ENCODE peak calls at places on chromosomes 2 and 18, in four cellular contexts. K is OCI-LY7, M is hippocampal formation, G is cardiac muscle cell. F is an unnamed sample.

GRCh38 chr2:205609036-205609607 is 73.2 kb upstream of the NRP2 start:
- DNase-seq in M (no peak), G (no peak), K (no peak), F (no peak)

GRCh38 chr18:77765468-77765867 is 515.8 kb downstream of the GALR1 start:
- DNase-seq in K (no peak), G (peak; percentile 63), M (peak; percentile 12), F (peak; percentile 41)

GRCh38 chr2:161990741-161991140 is 83.3 kb downstream of the DPP4 start:
- DNase-seq in G (no peak), M (no peak), K (no peak), F (no peak)

GRCh38 chr2:230777681-230778080 is 65.0 kb downstream of the CAB39 start:
- DNase-seq in M (no peak), G (no peak), K (no peak), F (no peak)

GRCh38 chr2:148614332-148615049 is 30.1 kb upstream of the EPC2 start:
- DNase-seq in K (no peak), M (peak; percentile 30), G (peak; percentile 18), F (peak; percentile 74)

GRCh38 chr2:207463433-207463832 is 66.3 kb upstream of the CREB1 start:
- DNase-seq in M (no peak), G (no peak), K (no peak), F (no peak)

GRCh38 chr18:74832381-74832780 is 234.7 kb downstream of the ZNF407 start:
- DNase-seq in M (no peak), G (no peak), K (no peak), F (no peak)

GRCh38 chr2:28356095-28356911 is 36.4 kb upstream of the FOSL2 start:
- DNase-seq in G (peak; percentile 59), K (no peak), M (no peak), F (no peak)

GRCh38 chr18:74241970-74242369 is 49.8 kb downstream of the CYB5A start:
- DNase-seq in K (no peak), M (no peak), G (no peak), F (no peak)

GRCh38 chr2:76861708-76862107 is 660.5 kb downstream of the LRRTM4 start:
- DNase-seq in M (no peak), G (no peak), K (no peak), F (peak; percentile 41)

GRCh38 chr18:70366174-70366573 is 77.3 kb downstream of the SOCS6 start:
- DNase-seq in M (no peak), G (no peak), K (no peak), F (no peak)

GRCh38 chr2:45332567-45332966 is 278.5 kb downstream of the SRBD1 start:
- DNase-seq in M (no peak), G (no peak), K (no peak), F (no peak)

GRCh38 chr2:43877782-43878464 is 39.2 kb downstream of the ABCG8 start:
- DNase-seq in M (peak; percentile 25), G (peak; percentile 73), K (peak; percentile 63), F (peak; percentile 84)

GRCh38 chr2:67083978-67084377 is 313.2 kb upstream of the ETAA1 start:
- DNase-seq in K (no peak), M (no peak), G (no peak), F (no peak)

GRCh38 chr2:182716665-182716990 is 571 bp downstream of the DNAJC10 start:
- DNase-seq in M (no peak), K (no peak), G (no peak), F (peak; percentile 59)

GRCh38 chr18:12309683-12310198 is 1.7 kb downstream of the TUBB6 start:
- DNase-seq in M (no peak), K (no peak), G (no peak), F (no peak)

GRCh38 chr18:74023220-74023619 is 124.4 kb downstream of the FBXO15 start:
- DNase-seq in M (no peak), G (no peak), K (no peak), F (no peak)

GRCh38 chr2:146986161-146986560 is 858.7 kb upstream of the ACVR2A start:
- DNase-seq in K (no peak), M (no peak), G (no peak), F (peak; percentile 15)

GRCh38 chr2:20151116-20151571 is 73.8 kb downstream of the SDC1 start:
- DNase-seq in K (no peak), G (peak; percentile 32), M (no peak), F (no peak)

F was measured in NAMALWA.